ENCODE peak calls at places on chromosomes 13 and 19, in seven cellular contexts. M is fibroblast of lung; H is GM23338; W is thoracic aorta; J is PC-9; C is CD4-positive, alpha-beta memory T cell; Z is heart right ventricle. A is an unnamed sample.

GRCh38 chr13:110300090-110300815 is 6.7 kb downstream of the COL4A1 start:
- DNase-seq in C (no peak), H (no peak), Z (no peak), W (no peak), M (no peak), J (no peak), A (no peak)

GRCh38 chr13:101465877-101466276 is 13.4 kb downstream of the ITGBL1 start:
- DNase-seq in Z (no peak), J (no peak), W (no peak), C (no peak), H (no peak), M (peak; percentile 67), A (no peak)

GRCh38 chr19:19594371-19594770 is 24.1 kb downstream of the PBX4 start:
- DNase-seq in H (no peak), C (no peak), J (no peak), Z (no peak), W (no peak), M (no peak), A (no peak)

GRCh38 chr13:30830638-30830965 is 75.5 kb upstream of the MEDAG start:
- DNase-seq in C (no peak), W (no peak), M (no peak), H (no peak), J (peak; percentile 30), Z (no peak), A (no peak)

GRCh38 chr13:71797487-71797886 is 69.5 kb downstream of the DACH1 start:
- DNase-seq in J (no peak), Z (no peak), H (no peak), M (no peak), C (no peak), W (no peak), A (no peak)

GRCh38 chr19:41945135-41945766 is 13.9 kb downstream of the RABAC1 start:
- DNase-seq in H (no peak), C (peak; percentile 89), W (no peak), M (no peak), J (no peak), Z (no peak), A (peak; percentile 39)

GRCh38 chr13:30752201-30752797 is 17.0 kb downstream of the ALOX5AP start:
- DNase-seq in H (no peak), M (peak; percentile 81), C (no peak), Z (peak; percentile 39), W (no peak), J (no peak), A (no peak)

GRCh38 chr19:6402058-6402457 is 9.1 kb upstream of the GTF2F1 start:
- DNase-seq in C (no peak), H (no peak), M (no peak), W (no peak), J (no peak), Z (no peak), A (no peak)

GRCh38 chr13:75803175-75803611 is 167.1 kb downstream of the LMO7 start:
- DNase-seq in Z (no peak), J (no peak), W (no peak), C (peak; percentile 38), M (no peak), H (peak; percentile 85), A (peak; percentile 44)

GRCh38 chr13:109483369-109483768 is 303.0 kb downstream of the IRS2 start:
- DNase-seq in C (no peak), W (no peak), H (no peak), M (no peak), J (no peak), Z (no peak), A (no peak)

GRCh38 chr13:40787062-40787461 is 2.3 kb upstream of the SLC25A15 start:
- DNase-seq in Z (no peak), M (peak; percentile 72), H (no peak), J (no peak), C (no peak), W (no peak), A (no peak)

GRCh38 chr19:44746946-44747738 is 1.4 kb upstream of the BCL3 start:
- DNase-seq in M (peak; percentile 95), H (peak; percentile 91), Z (peak; percentile 96), J (peak; percentile 97), C (peak; percentile 81), W (peak; percentile 83), A (peak; percentile 99)

GRCh38 chr13:20441879-20442278 is 83.8 kb downstream of the CRYL1 start:
- DNase-seq in Z (no peak), J (no peak), M (peak; percentile 85), H (peak; percentile 21), W (no peak), C (no peak), A (no peak)

GRCh38 chr19:6887326-6887725 is at the start of gene ADGRE1:
- DNase-seq in W (no peak), M (no peak), H (no peak), C (no peak), J (no peak), Z (no peak), A (no peak)

DNA sequence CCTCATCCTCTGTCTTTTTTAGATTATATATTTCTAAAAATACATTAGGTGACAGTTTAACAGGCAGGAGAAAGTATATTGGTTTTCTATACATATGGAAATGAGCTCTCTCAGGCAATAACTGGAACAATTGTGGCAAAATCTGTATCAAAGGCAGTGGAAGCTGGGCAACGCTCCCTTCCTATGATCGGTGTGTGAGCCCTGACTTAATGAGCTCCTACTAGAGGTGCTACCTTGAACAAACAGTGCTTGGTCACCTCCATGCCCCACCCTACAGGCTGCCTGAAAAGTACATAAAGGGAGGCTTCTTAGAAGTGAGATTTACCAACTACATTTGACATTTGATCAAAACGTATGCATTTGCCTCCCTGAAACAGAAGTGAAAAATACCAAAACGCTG is 185.3 kb downstream of the EFNB2 start:
- DNase-seq in M (no peak), W (no peak), H (peak; percentile 22), C (no peak), J (no peak), Z (no peak), A (peak; percentile 82)
- H3K27ac ChIP-seq in M (no peak overlapping the region), W (no peak overlapping the region), H (no peak overlapping the region), C (no peak overlapping the region), J (peak overlapping the region; percentile 84), Z (no peak overlapping the region), A (peak overlapping the region; percentile 83)

GRCh38 chr19:4088065-4088679 is 21.5 kb upstream of the ZBTB7A start:
- DNase-seq in H (no peak), M (no peak), C (no peak), W (no peak), J (no peak), Z (no peak), A (no peak)

GRCh38 chr19:4088975-4089374 is 22.3 kb upstream of the ZBTB7A start:
- DNase-seq in Z (no peak), W (no peak), M (no peak), C (peak; percentile 70), H (no peak), J (no peak), A (peak; percentile 29)

GRCh38 chr19:4089946-4090345 is 23.2 kb upstream of the ZBTB7A start:
- DNase-seq in M (no peak), Z (no peak), H (no peak), C (no peak), W (no peak), J (no peak), A (no peak)

GRCh38 chr19:4090351-4091220 is 23.9 kb upstream of the ZBTB7A start:
- DNase-seq in H (no peak), C (no peak), W (no peak), Z (no peak), J (no peak), M (no peak), A (no peak)

GRCh38 chr19:4089400-4089908 is 22.8 kb upstream of the ZBTB7A start:
- DNase-seq in C (peak; percentile 46), J (no peak), M (no peak), W (no peak), Z (no peak), H (peak; percentile 36), A (peak; percentile 36)
- H3K27ac ChIP-seq in C (peak overlapping the region; percentile 46), J (no peak overlapping the region), M (no peak overlapping the region), W (no peak overlapping the region), Z (peak overlapping the region; percentile 27), H (no peak overlapping the region), A (peak overlapping the region; percentile 25)

GRCh38 chr19:51066393-51066792 is 1.5 kb upstream of the KLK13 start:
- DNase-seq in M (no peak), Z (no peak), C (no peak), W (no peak), J (no peak), H (no peak), A (no peak)

GRCh38 chr19:51071006-51071405 is 6.1 kb upstream of the KLK13 start:
- DNase-seq in M (no peak), W (no peak), Z (no peak), H (no peak), C (no peak), J (no peak), A (no peak)

GRCh38 chr19:51065221-51065960 is 499 bp upstream of the KLK13 start:
- DNase-seq in W (no peak), C (no peak), J (no peak), M (no peak), H (no peak), Z (no peak), A (no peak)

GRCh38 chr19:51066816-51067215 is 1.9 kb upstream of the KLK13 start:
- DNase-seq in H (no peak), C (no peak), J (no peak), M (no peak), Z (no peak), W (no peak), A (no peak)

DNA sequence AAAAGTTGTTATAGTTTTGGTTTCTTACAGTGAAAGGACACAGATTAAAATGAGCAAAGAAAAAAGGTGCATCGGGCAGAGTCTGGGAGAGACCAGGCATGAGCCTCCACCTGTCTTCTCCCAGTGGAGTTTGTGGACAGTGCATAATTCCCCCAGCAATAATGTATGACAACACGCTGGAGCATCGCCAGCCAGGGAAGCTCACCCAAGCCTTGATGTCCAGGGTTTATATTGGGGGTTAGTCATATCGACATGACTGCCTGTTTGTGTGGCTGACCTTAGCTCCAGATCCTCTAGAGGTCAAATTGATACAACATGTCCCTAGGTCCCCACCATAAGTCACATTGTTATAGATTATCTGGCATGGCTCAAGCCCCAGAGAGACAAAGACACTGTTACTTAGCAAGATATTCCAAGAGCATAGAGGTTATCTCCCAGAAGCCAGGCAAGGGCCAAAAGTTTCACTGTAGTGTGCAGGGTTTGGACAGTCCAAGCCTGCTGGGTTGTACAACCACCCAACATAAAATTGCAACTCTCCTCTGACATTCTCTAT is 5.5 kb upstream of the KLK13 start:
- DNase-seq in C (no peak), J (no peak), W (no peak), H (no peak), Z (no peak), M (no peak), A (no peak)
- H3K27ac ChIP-seq in C (no peak overlapping the region), J (no peak overlapping the region), W (no peak overlapping the region), H (no peak overlapping the region), Z (no peak overlapping the region), M (no peak overlapping the region), A (no peak overlapping the region)

GRCh38 chr19:33933931-33934330 is 137.3 kb downstream of the KCTD15 start:
- DNase-seq in Z (no peak), W (no peak), C (no peak), J (no peak), H (no peak), M (no peak), A (no peak)
- H3K27ac ChIP-seq in Z (no peak overlapping the region), W (no peak overlapping the region), C (no peak overlapping the region), J (no peak overlapping the region), H (no peak overlapping the region), M (no peak overlapping the region), A (no peak overlapping the region)

GRCh38 chr13:51620165-51620983 is 36.1 kb downstream of the WDFY2 start:
- DNase-seq in H (no peak), J (no peak), C (no peak), Z (peak; percentile 29), M (no peak), W (no peak), A (no peak)
- H3K27ac ChIP-seq in H (peak overlapping the region; percentile 52), J (no peak overlapping the region), C (no peak overlapping the region), Z (peak overlapping the region; percentile 67), M (no peak overlapping the region), W (peak overlapping the region; percentile 64), A (no peak overlapping the region)

A was measured in colonic mucosa.